ENCODE peak calls at places on chromosomes 7 and 10, in seven cellular contexts. K is A549, R is stromal cell of bone marrow, N is neural crest cell, J is body of pancreas, G is T-helper 9 cell, D is skeletal muscle cell. U is an unnamed sample.

GRCh38 chr10:121088524-121088923 is 237.4 kb downstream of the WDR11 start:
- DNase-seq in K (no peak), R (peak; percentile 22), N (no peak), J (no peak), G (no peak), D (no peak), U (no peak)

GRCh38 chr7:3439333-3440030 is 138.4 kb downstream of the SDK1 start:
- DNase-seq in K (peak; percentile 60), R (peak; percentile 85), N (no peak), J (no peak), G (no peak), D (peak; percentile 98), U (peak; percentile 3)

GRCh38 chr7:74579800-74580685 is 77.5 kb upstream of the GTF2I start:
- DNase-seq in K (peak; percentile 45), R (peak; percentile 37), N (no peak), J (peak; percentile 73), G (no peak), D (no peak), U (peak; percentile 58)

GRCh38 chr10:97701438-97702064 is 12.0 kb upstream of the MARVELD1 start:
- DNase-seq in K (peak; percentile 88), R (peak; percentile 76), N (peak; percentile 47), J (peak; percentile 56), G (peak; percentile 17), D (no peak), U (peak; percentile 76)

GRCh38 chr10:42630537-42631134 is 7.7 kb downstream of the ZNF33B start:
- DNase-seq in K (no peak), R (no peak), N (no peak), J (no peak), G (no peak), D (no peak), U (no peak)

GRCh38 chr7:155583636-155584035 is 37.3 kb upstream of the CNPY1 start:
- DNase-seq in K (no peak), R (no peak), N (no peak), J (no peak), G (no peak), D (no peak), U (no peak)

GRCh38 chr7:106639476-106640334 is 21.3 kb downstream of the CCDC71L start:
- DNase-seq in K (no peak), R (no peak), N (no peak), J (no peak), G (no peak), D (no peak), U (no peak)

GRCh38 chr7:98659746-98660145 is 42.7 kb downstream of the NPTX2 start:
- DNase-seq in K (no peak), R (no peak), N (no peak), J (no peak), G (no peak), D (no peak), U (no peak)

GRCh38 chr10:1128649-1129048 is 72.5 kb downstream of the WDR37 start:
- DNase-seq in K (no peak), R (no peak), N (no peak), J (no peak), G (no peak), D (no peak), U (no peak)

GRCh38 chr7:51351661-51352060 is 35.1 kb upstream of the COBL start:
- DNase-seq in K (no peak), R (peak; percentile 84), N (no peak), J (no peak), G (no peak), D (peak; percentile 47), U (no peak)

GRCh38 chr10:92691042-92691590 is 1.4 kb downstream of the HHEX start:
- DNase-seq in K (no peak), R (no peak), N (peak; percentile 4), J (peak; percentile 15), G (no peak), D (no peak), U (no peak)

GRCh38 chr7:2000801-2001321 is 231.9 kb downstream of the MAD1L1 start:
- DNase-seq in K (no peak), R (no peak), N (no peak), J (no peak), G (no peak), D (no peak), U (no peak)

GRCh38 chr7:92489634-92490033 is 11.9 kb upstream of the ERVW-1 start:
- DNase-seq in K (no peak), R (peak; percentile 4), N (no peak), J (peak; percentile 60), G (no peak), D (no peak), U (no peak)

GRCh38 chr7:22628112-22628511 is 98.9 kb upstream of the IL6 start:
- DNase-seq in K (no peak), R (no peak), N (no peak), J (no peak), G (no peak), D (no peak), U (no peak)

GRCh38 chr7:8714791-8715190 is 281.4 kb downstream of the NXPH1 start:
- DNase-seq in K (no peak), R (no peak), N (no peak), J (no peak), G (no peak), D (no peak), U (no peak)

GRCh38 chr10:126663328-126663727 is 7.2 kb downstream of the C10orf90 start:
- DNase-seq in K (no peak), R (peak; percentile 91), N (no peak), J (no peak), G (no peak), D (peak; percentile 96), U (no peak)

GRCh38 chr10:102157224-102157623 is 5.0 kb downstream of the NOLC1 start:
- DNase-seq in K (no peak), R (no peak), N (no peak), J (no peak), G (no peak), D (no peak), U (no peak)

GRCh38 chr10:127735723-127736221 is 1.2 kb upstream of the FOXI2 start:
- DNase-seq in K (no peak), R (no peak), N (no peak), J (no peak), G (no peak), D (no peak), U (no peak)

GRCh38 chr10:62175256-62175655 is 93.4 kb downstream of the RTKN2 start:
- DNase-seq in K (no peak), R (no peak), N (no peak), J (no peak), G (no peak), D (no peak), U (no peak)

GRCh38 chr10:126932516-126932915 is 27.3 kb downstream of the DOCK1 start:
- DNase-seq in K (no peak), R (no peak), N (no peak), J (no peak), G (no peak), D (no peak), U (no peak)

GRCh38 chr10:99733366-99733765 is 1.3 kb downstream of the CUTC start:
- DNase-seq in K (no peak), R (no peak), N (no peak), J (no peak), G (no peak), D (no peak), U (no peak)

GRCh38 chr10:76324283-76324682 is 892.9 kb downstream of the LRMDA start:
- DNase-seq in K (no peak), R (no peak), N (no peak), J (no peak), G (no peak), D (no peak), U (no peak)

GRCh38 chr10:113765910-113766309 is 14.4 kb downstream of the PLEKHS1 start:
- DNase-seq in K (no peak), R (no peak), N (no peak), J (no peak), G (no peak), D (no peak), U (no peak)

GRCh38 chr7:108533712-108534111 is 7.8 kb upstream of the PNPLA8 start:
- DNase-seq in K (no peak), R (no peak), N (no peak), J (no peak), G (no peak), D (no peak), U (no peak)

GRCh38 chr10:299969-300368 is 164.7 kb downstream of the ZMYND11 start:
- DNase-seq in K (no peak), R (no peak), N (no peak), J (no peak), G (no peak), D (no peak), U (no peak)

GRCh38 chr10:108360187-108360586 is 1195.7 kb upstream of the SORCS1 start:
- DNase-seq in K (no peak), R (no peak), N (no peak), J (no peak), G (no peak), D (peak; percentile 26), U (no peak)

GRCh38 chr10:121316432-121316831 is 281.8 kb downstream of the FGFR2 start:
- DNase-seq in K (no peak), R (no peak), N (no peak), J (no peak), G (no peak), D (no peak), U (no peak)

GRCh38 chr7:86747698-86748097 is 104.0 kb downstream of the GRM3 start:
- DNase-seq in K (no peak), R (no peak), N (no peak), J (no peak), G (no peak), D (no peak), U (no peak)

GRCh38 chr10:34489973-34490372 is 325.1 kb downstream of the PARD3 start:
- DNase-seq in K (peak; percentile 27), R (peak; percentile 54), N (no peak), J (no peak), G (no peak), D (no peak), U (peak; percentile 73)

GRCh38 chr7:156773966-156774365 is 119.0 kb downstream of the LMBR1 start:
- DNase-seq in K (no peak), R (no peak), N (no peak), J (no peak), G (no peak), D (no peak), U (no peak)

U was measured in AG08396.